ENCODE peak calls at places on chromosomes 4 and X, in four cellular contexts. K, L, Y and X are unnamed samples.

GRCh38 chr4:2925931-2926860 is 37.0 kb downstream of the NOP14 start:
- DNase-seq in K (no peak), L (no peak), Y (no peak), X (no peak)

GRCh38 chr4:5888706-5889696 is 3.9 kb downstream of the CRMP1 start:
- DNase-seq in K (no peak), L (no peak), Y (no peak), X (no peak)

GRCh38 chrX:21658152-21658737 is at the start of gene KLHL34:
- DNase-seq in K (no peak), L (no peak), Y (no peak), X (no peak)

GRCh38 chrX:140767646-140768045 is 58.1 kb downstream of the LINC00632 start:
- DNase-seq in K (no peak), L (no peak), Y (no peak), X (no peak)

GRCh38 chr4:154583230-154583629 is 7.3 kb downstream of the FGA start:
- DNase-seq in K (no peak), L (no peak), Y (no peak), X (no peak)

GRCh38 chr4:3677671-3678070 is 88.5 kb upstream of the ADRA2C start:
- DNase-seq in K (no peak), L (no peak), Y (no peak), X (no peak)

GRCh38 chr4:52657317-52657629 is 1.8 kb downstream of the USP46 start:
- DNase-seq in K (no peak), L (no peak), Y (no peak), X (no peak)

GRCh38 chr4:143517764-143518163 is 4.3 kb downstream of the SMARCA5 start:
- DNase-seq in K (no peak), L (no peak), Y (no peak), X (no peak)

GRCh38 chr4:110611968-110612447 is 10.9 kb downstream of the PITX2 start:
- DNase-seq in K (no peak), L (no peak), Y (no peak), X (no peak)

GRCh38 chr4:89290727-89291126 is 16.9 kb downstream of the GPRIN3 start:
- DNase-seq in K (no peak), L (no peak), Y (no peak), X (no peak)

GRCh38 chrX:19017271-19017670 is 33.4 kb upstream of the PHKA2 start:
- DNase-seq in K (peak; percentile 17), L (peak; percentile 35), Y (peak; percentile 49), X (peak; percentile 66)

GRCh38 chrX:20350598-20350997 is 83.9 kb upstream of the RPS6KA3 start:
- DNase-seq in K (no peak), L (no peak), Y (no peak), X (no peak)

GRCh38 chrX:69155786-69156520 is 9.3 kb downstream of the PJA1 start:
- DNase-seq in K (no peak), L (peak; percentile 12), Y (no peak), X (no peak)

GRCh38 chrX:54479471-54480122 is 16.4 kb downstream of the FGD1 start:
- DNase-seq in K (no peak), L (peak; percentile 68), Y (no peak), X (peak; percentile 50)

GRCh38 chr4:122329876-122330595 is 48.8 kb upstream of the ADAD1 start:
- DNase-seq in K (peak; percentile 56), L (no peak), Y (no peak), X (no peak)

GRCh38 chr4:176540814-176541213 is 221.0 kb downstream of the SPCS3 start:
- DNase-seq in K (no peak), L (no peak), Y (no peak), X (no peak)

GRCh38 chrX:120468825-120469525 is at the start of gene LAMP2:
- DNase-seq in K (peak; percentile 86), L (peak; percentile 91), Y (peak; percentile 92), X (peak; percentile 94)

GRCh38 chrX:31236231-31236630 is 164.4 kb upstream of the FTHL17 start:
- DNase-seq in K (no peak), L (no peak), Y (no peak), X (no peak)

GRCh38 chrX:18272222-18272621 is 51.5 kb upstream of the BEND2 start:
- DNase-seq in K (no peak), L (no peak), Y (peak; percentile 32), X (no peak)

GRCh38 chrX:27915617-27916016 is 65.6 kb downstream of the DCAF8L1 start:
- DNase-seq in K (peak; percentile 24), L (no peak), Y (no peak), X (no peak)

GRCh38 chr4:11765849-11766453 is 337.3 kb upstream of the HS3ST1 start:
- DNase-seq in K (peak; percentile 37), L (peak; percentile 32), Y (peak; percentile 15), X (peak; percentile 64)

GRCh38 chr4:67522851-67523671 is 22.2 kb downstream of the CENPC start:
- DNase-seq in K (peak; percentile 71), L (no peak), Y (peak; percentile 58), X (no peak)

GRCh38 chr4:53196872-53197759 is 168.7 kb downstream of the SCFD2 start:
- DNase-seq in K (peak; percentile 90), L (no peak), Y (peak; percentile 49), X (peak; percentile 75)

GRCh38 chrX:42098897-42099296 is 175.5 kb upstream of the CASK start:
- DNase-seq in K (no peak), L (peak; percentile 35), Y (no peak), X (no peak)

GRCh38 chrX:149819371-149819770 is 37.6 kb downstream of the MAGEA9 start:
- DNase-seq in K (no peak), L (no peak), Y (no peak), X (no peak)

GRCh38 chr4:168998596-168998995 is 11.5 kb downstream of the CBR4 start:
- DNase-seq in K (no peak), L (no peak), Y (no peak), X (no peak)

GRCh38 chrX:28278236-28278635 is 297.0 kb upstream of the DCAF8L1 start:
- DNase-seq in K (no peak), L (no peak), Y (no peak), X (no peak)

GRCh38 chr4:1080432-1080831 is 32.9 kb downstream of the RNF212 start:
- DNase-seq in K (no peak), L (no peak), Y (no peak), X (no peak)

GRCh38 chr4:158827475-158828085 is 58.8 kb downstream of the FNIP2 start:
- DNase-seq in K (no peak), L (no peak), Y (no peak), X (no peak)

GRCh38 chrX:43646800-43647199 is 9.3 kb upstream of the MAOA start:
- DNase-seq in K (no peak), L (no peak), Y (no peak), X (peak; percentile 4)

GRCh38 chrX:43643201-43643600 is 12.9 kb upstream of the MAOA start:
- DNase-seq in K (no peak), L (no peak), Y (no peak), X (no peak)

GRCh38 chrX:43641691-43642090 is 14.4 kb upstream of the MAOA start:
- DNase-seq in K (no peak), L (no peak), Y (no peak), X (no peak)

GRCh38 chrX:43643662-43644061 is 12.4 kb upstream of the MAOA start:
- DNase-seq in K (no peak), L (no peak), Y (no peak), X (no peak)

DNA sequence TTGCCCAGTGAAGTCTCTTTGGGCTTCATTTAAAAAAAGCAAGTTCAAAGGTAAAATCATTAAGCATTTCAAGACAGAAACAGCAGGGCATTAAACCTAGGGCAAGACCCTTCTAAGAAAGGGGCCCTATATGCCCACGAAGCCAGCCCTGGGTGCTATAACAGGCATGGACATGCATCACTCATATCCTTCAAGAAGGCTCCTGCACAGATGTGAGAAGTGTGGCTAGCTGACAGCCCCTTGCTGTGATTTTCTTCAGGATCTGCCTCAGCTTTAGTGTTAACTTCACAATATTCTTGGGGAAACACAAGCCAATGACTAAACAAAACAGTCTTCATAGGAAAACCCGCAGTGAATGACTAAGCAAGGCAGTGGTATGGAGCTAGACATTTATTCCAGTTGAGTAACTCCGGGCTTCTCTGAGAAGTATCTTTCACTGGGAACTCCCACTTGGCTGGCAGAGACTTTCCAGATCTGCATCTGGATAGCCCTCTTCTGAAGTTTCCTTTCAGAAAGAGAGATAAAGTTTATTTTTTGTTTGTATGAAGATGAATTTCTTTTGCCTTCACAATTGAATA is 11.9 kb upstream of the MAOA start:
- DNase-seq in K (peak; percentile 41), L (no peak), Y (no peak), X (peak; percentile 27)
- H3K4me2 ChIP-seq in K (peak overlapping the region; percentile 58), L (no peak overlapping the region), Y (no peak overlapping the region), X (no peak overlapping the region)

GRCh38 chr4:151454513-151454912 is 45.5 kb downstream of the FHIP1A start:
- DNase-seq in K (no peak), L (no peak), Y (no peak), X (no peak)
- H3K4me1 ChIP-seq in K (no peaks in the 10 kb centered on the region), L (peaks cover 2% of the 10 kb centered on the region), Y (no peaks in the 10 kb centered on the region), X (peaks cover 38% of the 10 kb centered on the region)

DNA sequence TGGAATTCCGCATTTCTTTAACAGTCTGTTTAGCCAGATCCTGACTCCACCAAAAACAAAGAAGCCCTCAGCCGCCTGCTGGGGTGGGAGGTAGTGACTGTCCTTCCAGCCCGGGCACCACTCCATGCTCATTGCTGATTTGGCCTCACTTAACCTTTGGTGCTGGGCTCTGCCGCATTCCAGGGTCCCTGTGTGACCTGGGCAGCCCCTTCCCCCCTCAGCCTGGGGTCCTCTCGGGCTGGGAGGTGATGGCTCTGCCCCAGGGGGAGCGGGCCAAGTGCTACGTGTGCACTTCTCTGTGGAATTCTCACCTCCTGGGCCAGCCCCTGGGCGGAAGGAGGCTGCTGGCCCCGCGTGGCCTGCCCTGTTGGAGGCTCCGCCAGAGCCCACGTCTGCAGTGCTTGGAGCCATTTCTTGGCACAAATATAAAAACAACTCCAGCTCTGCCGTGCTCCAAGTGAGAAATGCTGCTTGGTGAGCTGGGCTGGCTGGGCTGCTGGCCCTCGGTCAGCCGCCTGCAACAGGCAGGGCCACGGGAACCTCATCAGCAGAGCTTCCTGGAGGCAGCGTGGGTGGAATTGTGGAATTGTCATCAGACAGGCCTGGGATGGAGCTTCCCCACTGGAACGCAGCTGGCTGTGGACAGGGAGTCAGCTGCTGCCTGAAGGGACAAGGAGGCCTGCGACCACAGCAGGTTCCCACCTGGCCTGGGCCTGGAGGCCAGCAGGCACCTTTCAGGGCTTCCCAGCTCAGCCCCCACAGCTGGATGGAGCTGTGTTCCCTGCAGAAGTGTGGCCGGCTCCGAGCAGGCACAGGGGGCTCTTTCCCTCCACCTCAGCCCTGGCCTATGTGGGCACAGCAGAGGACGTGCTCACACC is 66.0 kb downstream of the TRMT44 start:
- DNase-seq in K (peak; percentile 74), L (peak; percentile 59), Y (no peak), X (peak; percentile 77)
- H3K4me2 ChIP-seq in K (no peak overlapping the region), L (no peak overlapping the region), Y (no peak overlapping the region), X (peak overlapping the region; percentile 51)

GRCh38 chr4:45569619-45570018 is 554.2 kb downstream of the GABRG1 start:
- DNase-seq in K (no peak), L (no peak), Y (no peak), X (no peak)

GRCh38 chr4:45568694-45569093 is 555.2 kb downstream of the GABRG1 start:
- DNase-seq in K (no peak), L (no peak), Y (no peak), X (no peak)

GRCh38 chr4:45566896-45567603 is 556.8 kb downstream of the GABRG1 start:
- DNase-seq in K (no peak), L (no peak), Y (no peak), X (no peak)
- H3K4me1 ChIP-seq in K (no peaks in the 10 kb centered on the region), L (no peaks in the 10 kb centered on the region), Y (no peaks in the 10 kb centered on the region), X (no peaks in the 10 kb centered on the region)

GRCh38 chrX:112668476-112669404 is 11.0 kb downstream of the LHFPL1 start:
- DNase-seq in K (no peak), L (peak; percentile 33), Y (no peak), X (peak; percentile 33)
- H3K4me2 ChIP-seq in K (no peak overlapping the region), L (no peak overlapping the region), Y (no peak overlapping the region), X (peak overlapping the region; percentile 69)